ENCODE peak calls at places on chromosomes 11 and 22, in four cellular contexts. C is WTC11, N is transverse colon, H is NCI-H2029. X is an unnamed sample.
A peak's percentile ranks its signal among the peaks of the same experiment; 100 is the strongest.

GRCh38 chr11:109612481-109612880 is 190.5 kb downstream of the C11orf87 start:
- DNase-seq in C (no peak), N (no peak), H (no peak), X (no peak)

GRCh38 chr11:13114566-13115465 is 105.7 kb downstream of the RASSF10 start:
- DNase-seq in N (peak; percentile 26), C (peak; percentile 66), H (peak; percentile 95), X (no peak)

GRCh38 chr22:17350292-17350691 is 19.0 kb upstream of the CECR2 start:
- DNase-seq in C (no peak), N (no peak), H (no peak), X (no peak)

GRCh38 chr22:24588756-24589481 is 4.0 kb downstream of the LRRC75B start:
- DNase-seq in H (no peak), N (no peak), C (no peak), X (no peak)

GRCh38 chr11:45446426-45446825 is 160.3 kb upstream of the SYT13 start:
- DNase-seq in N (no peak), H (no peak), C (no peak), X (no peak)

GRCh38 chr11:109894242-109894641 is 198.9 kb upstream of the ZC3H12C start:
- DNase-seq in C (no peak), N (no peak), H (no peak), X (no peak)

GRCh38 chr22:17266261-17266971 is 47.2 kb upstream of the ADA2 start:
- DNase-seq in N (peak; percentile 76), C (peak; percentile 81), H (no peak), X (peak; percentile 45)

GRCh38 chr11:124198852-124199389 is 15.8 kb downstream of the OR10D3 start:
- DNase-seq in H (no peak), N (no peak), C (no peak), X (no peak)

GRCh38 chr11:117843666-117844484 is 19.3 kb upstream of the FXYD2 start:
- DNase-seq in C (peak; percentile 84), H (peak; percentile 12), N (peak; percentile 84), X (peak; percentile 85)

GRCh38 chr11:18668131-18668530 is 30.4 kb upstream of the TMEM86A start:
- DNase-seq in H (no peak), C (no peak), N (no peak), X (no peak)

GRCh38 chr11:61947486-61948210 is 2.5 kb upstream of the BEST1 start:
- DNase-seq in N (peak; percentile 88), H (peak; percentile 64), C (peak; percentile 89), X (peak; percentile 85)

GRCh38 chr11:134038897-134039470 is 29.9 kb upstream of the JAM3 start:
- DNase-seq in C (no peak), H (no peak), N (no peak), X (no peak)

GRCh38 chr11:25317221-25317620 is 820.4 kb downstream of the LUZP2 start:
- DNase-seq in H (no peak), C (no peak), N (no peak), X (no peak)

GRCh38 chr11:35083181-35084061 is 55.5 kb upstream of the CD44 start:
- DNase-seq in H (no peak), N (peak; percentile 61), C (no peak), X (peak; percentile 29)

GRCh38 chr11:117715801-117716200 is 81.2 kb downstream of the DSCAML1 start:
- DNase-seq in H (no peak), C (no peak), N (no peak), X (no peak)

GRCh38 chr11:15199693-15200092 is 85.0 kb downstream of the INSC start:
- DNase-seq in H (peak; percentile 63), N (no peak), C (no peak), X (peak; percentile 58)

X was measured in left ventricle myocardium inferior.